ENCODE peak calls at places on chromosomes 12 and 14, in seven cellular contexts. X is transverse colon, J is IMR-90, T is upper lobe of right lung, L is AG04450, G is esophagus squamous epithelium, U is astrocyte. Y is an unnamed sample.
A peak's percentile ranks its signal among the peaks of the same experiment; 100 is the strongest.

GRCh38 chr12:109192358-109192757 is 76.0 kb downstream of the ACACB start:
- DNase-seq in X (no peak), J (peak; percentile 64), T (no peak), L (peak; percentile 15), G (no peak), U (peak; percentile 44), Y (peak; percentile 9)

GRCh38 chr12:49273726-49274395 is 9.0 kb downstream of the TUBA1C start:
- DNase-seq in X (no peak), J (no peak), T (peak; percentile 6), L (no peak), G (no peak), U (no peak), Y (no peak)

GRCh38 chr14:68574906-68575305 is 218.0 kb downstream of the ZFP36L1 start:
- DNase-seq in X (no peak), J (peak; percentile 70), T (no peak), L (no peak), G (no peak), U (peak; percentile 50), Y (no peak)

GRCh38 chr12:106131671-106132070 is 7.1 kb downstream of the NUAK1 start:
- DNase-seq in X (no peak), J (peak; percentile 71), T (no peak), L (no peak), G (no peak), U (peak; percentile 86), Y (no peak)

GRCh38 chr14:79583738-79584405 is 627.4 kb downstream of the DIO2 start:
- DNase-seq in X (no peak), J (peak; percentile 88), T (no peak), L (peak; percentile 18), G (no peak), U (peak; percentile 86), Y (peak; percentile 67)

GRCh38 chr12:401235-402126 is at the start of gene CCDC77:
- DNase-seq in X (peak; percentile 93), J (peak; percentile 88), T (peak; percentile 93), L (peak; percentile 70), G (no peak), U (peak; percentile 75), Y (peak; percentile 90)

GRCh38 chr12:131867891-131868675 is 26.3 kb upstream of the ULK1 start:
- DNase-seq in X (no peak), J (no peak), T (no peak), L (no peak), G (no peak), U (peak; percentile 8), Y (no peak)

GRCh38 chr12:53428741-53429140 is 5.1 kb downstream of the AMHR2 start:
- DNase-seq in X (no peak), J (no peak), T (no peak), L (no peak), G (no peak), U (no peak), Y (no peak)

GRCh38 chr14:76956253-76957090 is 72.0 kb downstream of the IRF2BPL start:
- DNase-seq in X (peak; percentile 92), J (peak; percentile 89), T (peak; percentile 94), L (peak; percentile 59), G (peak; percentile 72), U (peak; percentile 88), Y (peak; percentile 81)

GRCh38 chr14:100827140-100827517 is 1.2 kb downstream of the MEG3 start:
- DNase-seq in X (no peak), J (peak; percentile 16), T (no peak), L (no peak), G (no peak), U (no peak), Y (no peak)

GRCh38 chr12:94109154-94109553 is 39.2 kb upstream of the PLXNC1 start:
- DNase-seq in X (no peak), J (peak; percentile 71), T (no peak), L (peak; percentile 18), G (no peak), U (peak; percentile 62), Y (peak; percentile 71)

GRCh38 chr12:45745861-45746277 is 16.4 kb downstream of the ARID2 start:
- DNase-seq in X (no peak), J (peak; percentile 46), T (no peak), L (no peak), G (no peak), U (no peak), Y (no peak)

GRCh38 chr12:108567974-108568652 is 5.7 kb downstream of the ISCU start:
- DNase-seq in X (no peak), J (peak; percentile 15), T (no peak), L (no peak), G (no peak), U (peak; percentile 68), Y (no peak)

GRCh38 chr14:55440385-55440784 is at the start of gene TBPL2:
- DNase-seq in X (no peak), J (no peak), T (no peak), L (no peak), G (no peak), U (no peak), Y (no peak)

GRCh38 chr14:69610859-69611263 is 535 bp upstream of the SUSD6 start:
- DNase-seq in X (no peak), J (no peak), T (no peak), L (no peak), G (no peak), U (no peak), Y (peak; percentile 26)

GRCh38 chr12:33825442-33825841 is 196.9 kb upstream of the ALG10 start:
- DNase-seq in X (no peak), J (no peak), T (no peak), L (no peak), G (no peak), U (no peak), Y (no peak)

GRCh38 chr14:56059054-56059453 is 59.2 kb upstream of the PELI2 start:
- DNase-seq in X (no peak), J (peak; percentile 16), T (no peak), L (no peak), G (no peak), U (no peak), Y (no peak)

GRCh38 chr14:52960627-52961026 is 9.8 kb upstream of the FERMT2 start:
- DNase-seq in X (no peak), J (no peak), T (no peak), L (no peak), G (no peak), U (no peak), Y (no peak)

GRCh38 chr12:57127101-57127709 is 1.1 kb upstream of the LRP1 start:
- DNase-seq in X (peak; percentile 90), J (no peak), T (peak; percentile 89), L (no peak), G (no peak), U (no peak), Y (no peak)

GRCh38 chr14:101862711-101863110 is 101.2 kb downstream of the PPP2R5C start:
- DNase-seq in X (no peak), J (no peak), T (no peak), L (no peak), G (no peak), U (peak; percentile 64), Y (no peak)

GRCh38 chr12:86174188-86174587 is 82.0 kb downstream of the MGAT4C start:
- DNase-seq in X (no peak), J (no peak), T (no peak), L (no peak), G (no peak), U (no peak), Y (no peak)

GRCh38 chr14:81209187-81209836 is 11.4 kb downstream of the GTF2A1 start:
- DNase-seq in X (no peak), J (no peak), T (no peak), L (no peak), G (no peak), U (no peak), Y (peak; percentile 32)

GRCh38 chr14:39015360-39015961 is 87.6 kb downstream of the SEC23A start:
- DNase-seq in X (peak; percentile 15), J (peak; percentile 59), T (no peak), L (no peak), G (no peak), U (peak; percentile 25), Y (peak; percentile 26)

GRCh38 chr12:66467932-66468331 is 165.6 kb downstream of the HELB start:
- DNase-seq in X (no peak), J (peak; percentile 17), T (no peak), L (no peak), G (no peak), U (no peak), Y (no peak)

GRCh38 chr14:52998376-52999010 is 47.6 kb upstream of the FERMT2 start:
- DNase-seq in X (no peak), J (peak; percentile 97), T (no peak), L (peak; percentile 88), G (no peak), U (peak; percentile 95), Y (peak; percentile 65)

GRCh38 chr12:52387859-52388258 is 2.4 kb upstream of the KRT84 start:
- DNase-seq in X (no peak), J (no peak), T (peak; percentile 23), L (no peak), G (no peak), U (no peak), Y (no peak)

GRCh38 chr12:127125607-127126259 is 1141.2 kb upstream of the TMEM132C start:
- DNase-seq in X (peak; percentile 14), J (peak; percentile 70), T (no peak), L (no peak), G (no peak), U (peak; percentile 81), Y (peak; percentile 92)

GRCh38 chr12:127126260-127126628 is 1140.7 kb upstream of the TMEM132C start:
- DNase-seq in X (no peak), J (no peak), T (no peak), L (no peak), G (no peak), U (no peak), Y (no peak)

GRCh38 chr12:127133675-127134335 is 1133.2 kb upstream of the TMEM132C start:
- DNase-seq in X (no peak), J (no peak), T (no peak), L (no peak), G (no peak), U (no peak), Y (no peak)

GRCh38 chr12:127130506-127131100 is 1136.4 kb upstream of the TMEM132C start:
- DNase-seq in X (no peak), J (no peak), T (no peak), L (no peak), G (no peak), U (no peak), Y (no peak)

GRCh38 chr12:127127887-127128286 is 1139.1 kb upstream of the TMEM132C start:
- DNase-seq in X (no peak), J (no peak), T (no peak), L (no peak), G (no peak), U (no peak), Y (no peak)
- H3K27ac ChIP-seq in X (no peak overlapping the region), J (no peak overlapping the region), T (no peak overlapping the region), L (no peak overlapping the region), G (no peak overlapping the region), U (no peak overlapping the region), Y (no peak overlapping the region)

GRCh38 chr12:6363010-6363329 is 12.4 kb downstream of the SCNN1A start:
- DNase-seq in X (no peak), J (no peak), T (no peak), L (no peak), G (no peak), U (no peak), Y (no peak)
- H3K4me3 ChIP-seq in X (peak overlapping the region; percentile 60), J (no peak overlapping the region), T (peak overlapping the region; percentile 64), L (peak overlapping the region; percentile 29), G (peak overlapping the region; percentile 61), U (no peak overlapping the region), Y (no peak overlapping the region)

GRCh38 chr12:2057041-2057792 is 4.4 kb downstream of the CACNA1C start:
- DNase-seq in X (peak; percentile 70), J (peak; percentile 62), T (no peak), L (no peak), G (no peak), U (no peak), Y (peak; percentile 41)
- TF ChIP-seq CTCF in X (peak; percentile 83), J (peak; percentile 71), T (peak; percentile 63), L (peak; percentile 86), G (peak; percentile 54), U (peak; percentile 73), Y (peak; percentile 90)

GRCh38 chr12:63940295-63940997 is 95.9 kb downstream of the SRGAP1 start:
- DNase-seq in X (no peak), J (no peak), T (no peak), L (no peak), G (no peak), U (no peak), Y (no peak)
- H3K27ac ChIP-seq in X (no peak overlapping the region), J (no peak overlapping the region), T (no peak overlapping the region), L (no peak overlapping the region), G (no peak overlapping the region), U (no peak overlapping the region), Y (no peak overlapping the region)

Y was measured in brain microvascular endothelial cell.